ENCODE peak calls at places on chromosomes 5 and 9, in four cellular contexts. One of them, this sample, is unnamed.

GRCh38 chr5:95644351-95645042 is 2.1 kb upstream of the RFESD start:
- DNase-seq in stimulated activated naive CD8-positive, alpha-beta T cell treated with anti-CD3 and anti-CD28 coated beads, Interleukin-15, amount 100 ng/mL, for 72 hours: peak; percentile 55
- DNase-seq in C1 segment of cervical spinal cord: no peak
- DNase-seq in ecto neural progenitor cell: no peak
- DNase-seq in this sample: peak; percentile 59

GRCh38 chr5:58887721-58888409 is 305.0 kb downstream of the RAB3C start:
- DNase-seq in stimulated activated naive CD8-positive, alpha-beta T cell treated with anti-CD3 and anti-CD28 coated beads, Interleukin-15, amount 100 ng/mL, for 72 hours: no peak
- DNase-seq in C1 segment of cervical spinal cord: no peak
- DNase-seq in ecto neural progenitor cell: no peak
- DNase-seq in this sample: no peak

GRCh38 chr5:83567741-83568530 is 96.4 kb downstream of the VCAN start:
- DNase-seq in stimulated activated naive CD8-positive, alpha-beta T cell treated with anti-CD3 and anti-CD28 coated beads, Interleukin-15, amount 100 ng/mL, for 72 hours: no peak
- DNase-seq in C1 segment of cervical spinal cord: no peak
- DNase-seq in ecto neural progenitor cell: no peak
- DNase-seq in this sample: peak; percentile 69

GRCh38 chr9:95757026-95757425 is 118.5 kb upstream of the ERCC6L2 start:
- DNase-seq in stimulated activated naive CD8-positive, alpha-beta T cell treated with anti-CD3 and anti-CD28 coated beads, Interleukin-15, amount 100 ng/mL, for 72 hours: no peak
- DNase-seq in C1 segment of cervical spinal cord: no peak
- DNase-seq in ecto neural progenitor cell: no peak
- DNase-seq in this sample: peak; percentile 56

GRCh38 chr9:84600739-84601138 is 68.8 kb upstream of the NTRK2 start:
- DNase-seq in stimulated activated naive CD8-positive, alpha-beta T cell treated with anti-CD3 and anti-CD28 coated beads, Interleukin-15, amount 100 ng/mL, for 72 hours: no peak
- DNase-seq in C1 segment of cervical spinal cord: no peak
- DNase-seq in ecto neural progenitor cell: no peak
- DNase-seq in this sample: peak; percentile 49

GRCh38 chr9:6692891-6693361 is 47.4 kb upstream of the GLDC start:
- DNase-seq in stimulated activated naive CD8-positive, alpha-beta T cell treated with anti-CD3 and anti-CD28 coated beads, Interleukin-15, amount 100 ng/mL, for 72 hours: no peak
- DNase-seq in C1 segment of cervical spinal cord: no peak
- DNase-seq in ecto neural progenitor cell: no peak
- DNase-seq in this sample: no peak

GRCh38 chr5:68167195-68167651 is 48.3 kb upstream of the PIK3R1 start:
- DNase-seq in stimulated activated naive CD8-positive, alpha-beta T cell treated with anti-CD3 and anti-CD28 coated beads, Interleukin-15, amount 100 ng/mL, for 72 hours: no peak
- DNase-seq in C1 segment of cervical spinal cord: no peak
- DNase-seq in ecto neural progenitor cell: no peak
- DNase-seq in this sample: no peak

GRCh38 chr5:119328753-119329602 is 26.8 kb upstream of the TNFAIP8 start:
- DNase-seq in stimulated activated naive CD8-positive, alpha-beta T cell treated with anti-CD3 and anti-CD28 coated beads, Interleukin-15, amount 100 ng/mL, for 72 hours: peak; percentile 68
- DNase-seq in C1 segment of cervical spinal cord: no peak
- DNase-seq in ecto neural progenitor cell: no peak
- DNase-seq in this sample: no peak

GRCh38 chr9:74322661-74323314 is 174.3 kb upstream of the RORB start:
- DNase-seq in stimulated activated naive CD8-positive, alpha-beta T cell treated with anti-CD3 and anti-CD28 coated beads, Interleukin-15, amount 100 ng/mL, for 72 hours: no peak
- DNase-seq in C1 segment of cervical spinal cord: no peak
- DNase-seq in ecto neural progenitor cell: no peak
- DNase-seq in this sample: no peak

GRCh38 chr9:72983056-72983455 is 30.2 kb upstream of the ALDH1A1 start:
- DNase-seq in stimulated activated naive CD8-positive, alpha-beta T cell treated with anti-CD3 and anti-CD28 coated beads, Interleukin-15, amount 100 ng/mL, for 72 hours: no peak
- DNase-seq in C1 segment of cervical spinal cord: no peak
- DNase-seq in ecto neural progenitor cell: no peak
- DNase-seq in this sample: no peak

GRCh38 chr5:135030691-135031145 is 3.3 kb downstream of the PITX1 start:
- DNase-seq in stimulated activated naive CD8-positive, alpha-beta T cell treated with anti-CD3 and anti-CD28 coated beads, Interleukin-15, amount 100 ng/mL, for 72 hours: no peak
- DNase-seq in C1 segment of cervical spinal cord: no peak
- DNase-seq in ecto neural progenitor cell: peak; percentile 60
- DNase-seq in this sample: no peak

GRCh38 chr5:173454381-173454763 is 126.2 kb upstream of the STC2 start:
- DNase-seq in stimulated activated naive CD8-positive, alpha-beta T cell treated with anti-CD3 and anti-CD28 coated beads, Interleukin-15, amount 100 ng/mL, for 72 hours: no peak
- DNase-seq in C1 segment of cervical spinal cord: no peak
- DNase-seq in ecto neural progenitor cell: no peak
- DNase-seq in this sample: peak; percentile 53

GRCh38 chr5:141369994-141370848 is at the start of gene PCDHGB3:
- DNase-seq in stimulated activated naive CD8-positive, alpha-beta T cell treated with anti-CD3 and anti-CD28 coated beads, Interleukin-15, amount 100 ng/mL, for 72 hours: peak; percentile 35
- DNase-seq in C1 segment of cervical spinal cord: no peak
- DNase-seq in ecto neural progenitor cell: no peak
- DNase-seq in this sample: peak; percentile 34

GRCh38 chr9:129141066-129142041 is 30.1 kb downstream of the PTPA start:
- DNase-seq in stimulated activated naive CD8-positive, alpha-beta T cell treated with anti-CD3 and anti-CD28 coated beads, Interleukin-15, amount 100 ng/mL, for 72 hours: no peak
- DNase-seq in C1 segment of cervical spinal cord: peak; percentile 37
- DNase-seq in ecto neural progenitor cell: no peak
- DNase-seq in this sample: peak; percentile 55

GRCh38 chr9:113875917-113876805 is at the start of gene ZNF618:
- DNase-seq in stimulated activated naive CD8-positive, alpha-beta T cell treated with anti-CD3 and anti-CD28 coated beads, Interleukin-15, amount 100 ng/mL, for 72 hours: peak; percentile 15
- DNase-seq in C1 segment of cervical spinal cord: no peak
- DNase-seq in ecto neural progenitor cell: peak; percentile 67
- DNase-seq in this sample: peak; percentile 58

GRCh38 chr5:37665889-37666288 is 174.0 kb downstream of the GDNF start:
- DNase-seq in stimulated activated naive CD8-positive, alpha-beta T cell treated with anti-CD3 and anti-CD28 coated beads, Interleukin-15, amount 100 ng/mL, for 72 hours: no peak
- DNase-seq in C1 segment of cervical spinal cord: peak; percentile 7
- DNase-seq in ecto neural progenitor cell: no peak
- DNase-seq in this sample: no peak

This sample was measured in epithelial cell of esophagus.